ENCODE peak calls at places on chromosomes 3 and 15, in nine cellular contexts. N, W, V, Y, J, F, Z, T and L are unnamed samples.

GRCh38 chr3:191380001-191380400 is 49.7 kb upstream of the UTS2B start:
- DNase-seq in N (no peak), Z (no peak), V (no peak), W (no peak), J (no peak), T (no peak), Y (no peak), F (no peak), L (no peak)

GRCh38 chr15:61171190-61171589 is 57.9 kb downstream of the RORA start:
- DNase-seq in J (no peak), T (no peak), W (peak; percentile 73), Y (no peak), Z (no peak), F (no peak), N (no peak), V (no peak), L (no peak)

GRCh38 chr15:77187751-77188464 is 117.0 kb upstream of the TSPAN3 start:
- DNase-seq in Z (no peak), F (peak; percentile 20), V (peak; percentile 56), W (no peak), Y (peak; percentile 44), J (peak; percentile 78), T (peak; percentile 54), N (peak; percentile 64), L (no peak)

GRCh38 chr3:34174740-34175139 is 376.3 kb downstream of the PDCD6IP start:
- DNase-seq in V (no peak), T (no peak), Y (no peak), Z (no peak), J (no peak), F (no peak), W (no peak), N (no peak), L (no peak)

GRCh38 chr15:100109486-100110035 is 232.2 kb downstream of the ADAMTS17 start:
- DNase-seq in V (no peak), F (no peak), J (no peak), Y (no peak), N (no peak), T (no peak), Z (no peak), W (no peak), L (no peak)

GRCh38 chr3:110686691-110687090 is 384.9 kb upstream of the NECTIN3 start:
- DNase-seq in F (no peak), W (no peak), J (no peak), N (no peak), T (no peak), V (no peak), Z (no peak), Y (no peak), L (no peak)

GRCh38 chr3:47542614-47543173 is 29.2 kb upstream of the ELP6 start:
- DNase-seq in Y (peak; percentile 86), N (peak; percentile 80), F (peak; percentile 71), T (no peak), J (peak; percentile 70), W (no peak), V (no peak), Z (no peak), L (no peak)

GRCh38 chr15:29805043-29805707 is 17.1 kb downstream of the TJP1 start:
- DNase-seq in T (peak; percentile 37), F (peak; percentile 35), W (no peak), Y (peak; percentile 52), J (peak; percentile 84), V (peak; percentile 31), N (no peak), Z (no peak), L (no peak)

GRCh38 chr3:8506611-8507061 is 5.0 kb downstream of the LMCD1 start:
- DNase-seq in F (no peak), N (no peak), J (peak; percentile 80), W (no peak), Z (no peak), Y (no peak), V (no peak), T (no peak), L (no peak)

GRCh38 chr15:66684136-66684681 is 17.8 kb upstream of the SMAD6 start:
- DNase-seq in N (no peak), Z (no peak), T (no peak), Y (no peak), W (no peak), V (no peak), F (no peak), J (no peak), L (no peak)

GRCh38 chr3:194286747-194287146 is 64.4 kb downstream of the CPN2 start:
- DNase-seq in Y (no peak), F (no peak), Z (no peak), W (no peak), V (no peak), T (no peak), N (no peak), J (no peak), L (no peak)

GRCh38 chr3:47428585-47429145 is 47.1 kb downstream of the SCAP start:
- DNase-seq in N (no peak), J (no peak), Y (no peak), W (no peak), V (no peak), Z (no peak), F (no peak), T (no peak), L (no peak)

GRCh38 chr3:44993471-44994205 is 17.6 kb downstream of the EXOSC7 start:
- DNase-seq in F (no peak), N (no peak), Y (peak; percentile 69), V (no peak), J (peak; percentile 79), W (no peak), Z (no peak), T (no peak), L (no peak)

GRCh38 chr3:43907508-43907858 is 216.7 kb downstream of the ABHD5 start:
- DNase-seq in N (no peak), Y (no peak), F (no peak), V (no peak), T (no peak), Z (no peak), W (no peak), J (no peak), L (no peak)

GRCh38 chr3:121488628-121489027 is 57.2 kb downstream of the POLQ start:
- DNase-seq in N (no peak), F (no peak), W (no peak), J (no peak), V (no peak), Y (no peak), Z (no peak), T (no peak), L (no peak)

GRCh38 chr15:91517491-91518200 is 335.9 kb upstream of the SLCO3A1 start:
- DNase-seq in F (no peak), N (no peak), V (no peak), W (no peak), J (peak; percentile 68), Z (no peak), T (no peak), Y (peak; percentile 39), L (no peak)

GRCh38 chr3:67901681-67902080 is 247.3 kb upstream of the SUCLG2 start:
- DNase-seq in V (no peak), T (no peak), Y (no peak), Z (no peak), F (no peak), J (no peak), N (no peak), W (no peak), L (no peak)

GRCh38 chr15:69298697-69299441 is at the start of gene PAQR5:
- DNase-seq in Y (peak; percentile 92), N (peak; percentile 49), F (peak; percentile 23), W (no peak), V (peak; percentile 35), Z (peak; percentile 50), T (no peak), J (peak; percentile 59), L (no peak)

GRCh38 chr3:57370331-57370730 is 77.8 kb upstream of the ASB14 start:
- DNase-seq in Y (no peak), Z (no peak), T (no peak), J (no peak), W (no peak), V (no peak), F (no peak), N (no peak), L (no peak)

GRCh38 chr3:72797773-72798543 is 50.3 kb downstream of the SHQ1 start:
- DNase-seq in W (peak; percentile 85), F (peak; percentile 5), Y (no peak), Z (peak; percentile 70), T (no peak), V (peak; percentile 68), J (peak; percentile 20), N (no peak), L (no peak)

GRCh38 chr3:49705390-49705960 is 14.0 kb downstream of the AMIGO3 start:
- DNase-seq in F (no peak), T (no peak), Z (no peak), W (no peak), J (no peak), N (no peak), Y (no peak), V (no peak), L (no peak)

GRCh38 chr3:14336414-14337285 is 65.8 kb upstream of the SLC6A6 start:
- DNase-seq in V (no peak), J (no peak), Y (no peak), Z (no peak), W (peak; percentile 41), T (no peak), F (no peak), N (no peak), L (no peak)

GRCh38 chr3:153052096-153052460 is 109.9 kb upstream of the RAP2B start:
- DNase-seq in W (no peak), V (peak; percentile 54), N (peak; percentile 83), Z (no peak), F (no peak), T (peak; percentile 42), J (peak; percentile 95), Y (peak; percentile 83), L (no peak)

GRCh38 chr15:72231847-72232461 is 964 bp upstream of the PKM start:
- DNase-seq in T (peak; percentile 52), V (peak; percentile 68), N (peak; percentile 68), Z (peak; percentile 34), Y (peak; percentile 85), F (no peak), J (peak; percentile 94), W (peak; percentile 27), L (peak; percentile 61)

GRCh38 chr3:10744098-10744465 is 71.9 kb upstream of the SLC6A11 start:
- DNase-seq in W (peak; percentile 43), Y (no peak), J (peak; percentile 8), Z (no peak), T (no peak), V (no peak), N (no peak), F (no peak), L (no peak)

GRCh38 chr3:197792019-197792647 is 1.1 kb downstream of the LRCH3 start:
- DNase-seq in Z (no peak), T (no peak), F (no peak), W (no peak), V (no peak), J (peak; percentile 61), Y (no peak), N (no peak), L (no peak)